ENCODE peak calls at places on chromosomes 16 and 17, in four cellular contexts. I is mucosa of descending colon, Z is T-helper 9 cell, H is hepatocyte. F is an unnamed sample.
A peak's percentile ranks its signal among the peaks of the same experiment; 100 is the strongest.

GRCh38 chr16:85902366-85903155 is 3.6 kb downstream of the IRF8 start:
- DNase-seq in I (peak; percentile 70), Z (peak; percentile 25), H (no peak), F (peak; percentile 58)

GRCh38 chr16:47073223-47074155 is 70.3 kb downstream of the NETO2 start:
- DNase-seq in I (no peak), Z (no peak), H (no peak), F (no peak)

GRCh38 chr16:28477311-28477920 is 5.3 kb upstream of the NPIPB7 start:
- DNase-seq in I (peak; percentile 40), Z (no peak), H (no peak), F (no peak)

GRCh38 chr17:1267471-1267947 is 2.7 kb upstream of the BHLHA9 start:
- DNase-seq in I (no peak), Z (no peak), H (no peak), F (no peak)

GRCh38 chr16:3058173-3059030 is 7.0 kb upstream of the IL32 start:
- DNase-seq in I (peak; percentile 85), Z (peak; percentile 44), H (peak; percentile 82), F (no peak)

GRCh38 chr16:4202615-4203014 is 39.3 kb downstream of the SRL start:
- DNase-seq in I (no peak), Z (no peak), H (no peak), F (no peak)

GRCh38 chr16:11342021-11342855 is 3.0 kb upstream of the RMI2 start:
- DNase-seq in I (peak; percentile 4), Z (no peak), H (no peak), F (no peak)

GRCh38 chr17:38562215-38562569 is 43.6 kb downstream of the SRCIN1 start:
- DNase-seq in I (no peak), Z (no peak), H (no peak), F (no peak)

GRCh38 chr16:12613131-12613991 is 190.3 kb downstream of the CPPED1 start:
- DNase-seq in I (no peak), Z (no peak), H (peak; percentile 75), F (peak; percentile 41)

GRCh38 chr17:27244481-27245223 is 49.3 kb upstream of the WSB1 start:
- DNase-seq in I (peak; percentile 70), Z (no peak), H (peak; percentile 70), F (no peak)

GRCh38 chr17:80352216-80352895 is 62.6 kb upstream of the ENDOV start:
- DNase-seq in I (no peak), Z (no peak), H (no peak), F (no peak)

GRCh38 chr16:19294156-19294649 is 8.7 kb downstream of the CLEC19A start:
- DNase-seq in I (no peak), Z (no peak), H (peak; percentile 26), F (no peak)

GRCh38 chr16:35506898-35507194 is 2047.4 kb downstream of the TP53TG3F start:
- DNase-seq in I (no peak), Z (no peak), H (no peak), F (no peak)

GRCh38 chr16:13883881-13884280 is 36.1 kb upstream of the ERCC4 start:
- DNase-seq in I (no peak), Z (no peak), H (no peak), F (no peak)

GRCh38 chr16:12815361-12815760 is 11.7 kb upstream of the CPPED1 start:
- DNase-seq in I (no peak), Z (no peak), H (no peak), F (no peak)

GRCh38 chr16:28597692-28598261 is 927 bp upstream of the SULT1A2 start:
- DNase-seq in I (no peak), Z (no peak), H (peak; percentile 38), F (no peak)

GRCh38 chr17:50943575-50943933 is 77.4 kb upstream of the TOB1 start:
- DNase-seq in I (no peak), Z (no peak), H (peak; percentile 19), F (no peak)

GRCh38 chr17:27466748-27467375 is 10.6 kb downstream of the KSR1 start:
- DNase-seq in I (no peak), Z (no peak), H (no peak), F (peak; percentile 58)

GRCh38 chr17:19727466-19728113 is 11.2 kb upstream of the SLC47A2 start:
- DNase-seq in I (no peak), Z (no peak), H (peak; percentile 74), F (no peak)

GRCh38 chr17:18055597-18055996 is 16.4 kb downstream of the GID4 start:
- DNase-seq in I (no peak), Z (no peak), H (no peak), F (no peak)